ENCODE peak calls at places on chromosomes 3 and 15, in nine cellular contexts. L is mucosa of descending colon; N is mammary epithelial cell; D is stimulated activated CD8-positive, alpha-beta memory T cell treated with anti-CD3 and anti-CD28 coated beads, Interleukin-2, amount 100 ng/mL, for 48 hours; I is NCI-H146; R is Kasumi-1; G is stimulated activated naive B cell treated with anti-CD40 and anti-IgM and Interleukin-4, amounts not matched to agents 10 μg/mL and 1 μg/mL and 100 μg/mL, for 72 hours; Y is activated naive CD4-positive, alpha-beta T cell treated with Interleukin-2 at 50 U/mL for 16 hours; Z is ACHN. F is an unnamed sample.

GRCh38 chr3:28856796-28857195 is 424.1 kb upstream of the RBMS3 start:
- DNase-seq in L (no peak), N (no peak), D (no peak), I (no peak), R (no peak), G (no peak), Y (no peak), Z (no peak), F (no peak)

GRCh38 chr15:31571676-31572075 is 245.0 kb downstream of the KLF13 start:
- DNase-seq in L (peak), N (no peak), D (no peak), I (no peak), R (peak), G (no peak), Y (no peak), Z (no peak), F (no peak)

GRCh38 chr15:76114561-76114960 is 54.8 kb downstream of the TMEM266 start:
- DNase-seq in L (no peak), N (no peak), D (no peak), I (no peak), R (no peak), G (no peak), Y (no peak), Z (no peak), F (no peak)

GRCh38 chr3:78645628-78646310 is 1122.0 kb downstream of the ROBO1 start:
- DNase-seq in L (peak), N (peak), D (no peak), I (peak), R (peak), G (no peak), Y (no peak), Z (peak), F (no peak)

GRCh38 chr3:67719333-67719732 is 64.9 kb upstream of the SUCLG2 start:
- DNase-seq in L (no peak), N (peak), D (no peak), I (no peak), R (no peak), G (no peak), Y (no peak), Z (no peak), F (no peak)

GRCh38 chr3:106534206-106534605 is 665.4 kb upstream of the CBLB start:
- DNase-seq in L (peak), N (peak), D (peak), I (no peak), R (peak), G (peak), Y (peak), Z (no peak), F (no peak)

GRCh38 chr3:11499144-11499543 is 144.6 kb downstream of the VGLL4 start:
- DNase-seq in L (no peak), N (peak), D (no peak), I (no peak), R (no peak), G (no peak), Y (no peak), Z (peak), F (no peak)

GRCh38 chr3:56862352-56863062 is 60.8 kb upstream of the ARHGEF3 start:
- DNase-seq in L (no peak), N (peak), D (no peak), I (no peak), R (no peak), G (no peak), Y (no peak), Z (no peak), F (peak)

GRCh38 chr15:70863450-70864218 is 9.7 kb upstream of the LARP6 start:
- DNase-seq in L (no peak), N (peak), D (no peak), I (no peak), R (no peak), G (no peak), Y (no peak), Z (peak), F (no peak)

GRCh38 chr15:60507596-60508424 is 28.9 kb upstream of the ICE2 start:
- DNase-seq in L (peak), N (peak), D (no peak), I (peak), R (peak), G (peak), Y (peak), Z (peak), F (peak)

GRCh38 chr15:35481992-35482391 is 64.0 kb downstream of the DPH6 start:
- DNase-seq in L (no peak), N (peak), D (no peak), I (no peak), R (no peak), G (no peak), Y (no peak), Z (peak), F (no peak)

GRCh38 chr3:49461443-49462171 is 8.5 kb upstream of the DAG1 start:
- DNase-seq in L (no peak), N (peak), D (no peak), I (no peak), R (no peak), G (no peak), Y (no peak), Z (no peak), F (no peak)

GRCh38 chr3:161008086-161008485 is 97.1 kb downstream of the B3GALNT1 start:
- DNase-seq in L (no peak), N (no peak), D (no peak), I (no peak), R (no peak), G (no peak), Y (no peak), Z (no peak), F (no peak)

GRCh38 chr3:196080997-196081833 is 675 bp downstream of the TFRC start:
- DNase-seq in L (peak), N (peak), D (peak), I (peak), R (peak), G (peak), Y (peak), Z (peak), F (peak)

GRCh38 chr15:72888211-72888610 is 104.7 kb upstream of the ADPGK start:
- DNase-seq in L (no peak), N (no peak), D (no peak), I (no peak), R (no peak), G (no peak), Y (no peak), Z (no peak), F (no peak)

GRCh38 chr15:39016706-39017105 is 452.1 kb upstream of the RASGRP1 start:
- DNase-seq in L (no peak), N (no peak), D (no peak), I (no peak), R (no peak), G (no peak), Y (no peak), Z (no peak), F (no peak)

GRCh38 chr3:133965033-133965570 is 64.6 kb downstream of the SLCO2A1 start:
- DNase-seq in L (no peak), N (no peak), D (no peak), I (peak), R (peak), G (no peak), Y (no peak), Z (no peak), F (no peak)

GRCh38 chr15:28131400-28131799 is 32.3 kb upstream of the OCA2 start:
- DNase-seq in L (no peak), N (no peak), D (no peak), I (no peak), R (no peak), G (no peak), Y (no peak), Z (no peak), F (no peak)

GRCh38 chr3:71186816-71187215 is 396.7 kb downstream of the FOXP1 start:
- DNase-seq in L (peak), N (peak), D (no peak), I (no peak), R (no peak), G (no peak), Y (no peak), Z (no peak), F (no peak)

GRCh38 chr15:67130673-67131601 is 65.5 kb downstream of the SMAD3 start:
- DNase-seq in L (no peak), N (no peak), D (no peak), I (no peak), R (no peak), G (no peak), Y (no peak), Z (no peak), F (no peak)

GRCh38 chr3:65742914-65743313 is 295.8 kb downstream of the MAGI1 start:
- DNase-seq in L (no peak), N (peak), D (no peak), I (no peak), R (no peak), G (no peak), Y (no peak), Z (no peak), F (no peak)

F was measured in GM06990.